ENCODE peak calls at places on chromosomes 7 and 10, in six cellular contexts. I is right lobe of liver, X is DND-41, D is psoas muscle, W is nephron progenitor cell, U is spleen. E is an unnamed sample.

GRCh38 chr7:135181261-135181928 is 10.9 kb upstream of the CYREN start:
- DNase-seq in I (no peak), W (no peak), X (no peak), D (no peak), U (no peak), E (no peak)

GRCh38 chr7:139582130-139582650 is 58.7 kb downstream of the CLEC2L start:
- DNase-seq in W (no peak), U (peak), I (no peak), D (no peak), X (no peak), E (no peak)

GRCh38 chr10:17622061-17622460 is 4.9 kb upstream of the HACD1 start:
- DNase-seq in W (no peak), X (no peak), U (no peak), D (no peak), I (no peak), E (no peak)

GRCh38 chr7:142371586-142372377 is 113.9 kb upstream of the PRSS58 start:
- DNase-seq in W (no peak), I (no peak), U (no peak), X (no peak), D (no peak), E (no peak)

GRCh38 chr10:105358911-105359310 is 717.8 kb downstream of the SORCS3 start:
- DNase-seq in X (no peak), I (no peak), W (no peak), U (no peak), D (no peak), E (no peak)

GRCh38 chr10:6465854-6466524 is 114.1 kb downstream of the PRKCQ start:
- DNase-seq in D (no peak), U (no peak), W (no peak), X (no peak), I (no peak), E (no peak)

GRCh38 chr10:76643465-76643864 is 994.1 kb downstream of the KCNMA1 start:
- DNase-seq in U (no peak), W (no peak), X (no peak), I (no peak), D (peak), E (no peak)

GRCh38 chr7:85041599-85042216 is 145.1 kb downstream of the SEMA3D start:
- DNase-seq in I (peak), W (peak), U (peak), X (peak), D (peak), E (peak)

GRCh38 chr10:129897851-129898463 is 66.1 kb downstream of the EBF3 start:
- DNase-seq in U (no peak), X (no peak), D (no peak), W (no peak), I (no peak), E (no peak)

GRCh38 chr7:151138541-151138910 is 29.0 kb downstream of the GBX1 start:
- DNase-seq in X (no peak), W (no peak), U (no peak), D (no peak), I (peak), E (peak)

GRCh38 chr7:38476764-38477163 is 154.4 kb downstream of the AMPH start:
- DNase-seq in W (no peak), X (no peak), D (no peak), I (no peak), U (no peak), E (no peak)

GRCh38 chr10:115056186-115056585 is 37.0 kb upstream of the ATRNL1 start:
- DNase-seq in D (no peak), X (no peak), U (no peak), W (no peak), I (no peak), E (no peak)

GRCh38 chr7:98285132-98286092 is 3.9 kb downstream of the BRI3 start:
- DNase-seq in X (no peak), W (no peak), I (no peak), U (no peak), D (no peak), E (no peak)

GRCh38 chr10:79260803-79261740 is 86.2 kb upstream of the PPIF start:
- DNase-seq in X (no peak), U (no peak), I (no peak), W (peak), D (no peak), E (peak)

GRCh38 chr10:125097409-125098070 is 62.8 kb downstream of the CTBP2 start:
- DNase-seq in W (no peak), U (peak), X (no peak), I (no peak), D (no peak), E (no peak)

GRCh38 chr7:77320161-77320560 is 96.0 kb downstream of the GSAP start:
- DNase-seq in I (no peak), D (no peak), W (no peak), X (no peak), U (no peak), E (no peak)

GRCh38 chr10:76035728-76036409 is 604.4 kb downstream of the LRMDA start:
- DNase-seq in X (no peak), I (no peak), D (no peak), U (no peak), W (peak), E (no peak)

GRCh38 chr7:44608916-44609648 is 2.7 kb downstream of the OGDH start:
- DNase-seq in I (no peak), D (no peak), W (no peak), U (no peak), X (no peak), E (no peak)

GRCh38 chr7:158727690-158728089 is 23.1 kb upstream of the NCAPG2 start:
- DNase-seq in D (no peak), W (no peak), U (no peak), X (no peak), I (no peak), E (no peak)

GRCh38 chr7:28364082-28364481 is 48.2 kb upstream of the CREB5 start:
- DNase-seq in D (no peak), X (no peak), I (no peak), U (no peak), W (no peak), E (no peak)

GRCh38 chr7:28362812-28363211 is 49.5 kb upstream of the CREB5 start:
- DNase-seq in I (no peak), X (no peak), D (no peak), U (no peak), W (no peak), E (no peak)

GRCh38 chr7:28356619-28357018 is 55.7 kb upstream of the CREB5 start:
- DNase-seq in I (no peak), U (no peak), W (no peak), X (no peak), D (no peak), E (no peak)

GRCh38 chr7:28358423-28358868 is 53.9 kb upstream of the CREB5 start:
- DNase-seq in I (no peak), D (no peak), W (no peak), X (no peak), U (no peak), E (no peak)

GRCh38 chr7:28360739-28361138 is 51.6 kb upstream of the CREB5 start:
- DNase-seq in D (no peak), I (no peak), X (no peak), W (no peak), U (no peak), E (no peak)
- TF ChIP-seq CTCF in D (no peak), I (no peak), X (no peak), W (peak), U (no peak), E (no peak)

GRCh38 chr7:74606909-74607255 is 50.6 kb upstream of the GTF2I start:
- DNase-seq in W (no peak), D (no peak), I (no peak), X (no peak), U (no peak), E (peak)
- TF ChIP-seq CTCF in W (no peak), D (no peak), I (no peak), X (no peak), U (no peak), E (no peak)

GRCh38 chr7:54877683-54878082 is 118.7 kb upstream of the SEC61G start:
- DNase-seq in W (no peak), U (no peak), X (no peak), D (no peak), I (no peak), E (no peak)
- TF ChIP-seq CTCF in W (no peak), U (no peak), X (no peak), D (no peak), I (peak), E (no peak)

GRCh38 chr7:147240468-147240867 is 1123.9 kb downstream of the CNTNAP2 start:
- DNase-seq in W (no peak), U (no peak), X (no peak), D (no peak), I (no peak), E (no peak)

GRCh38 chr7:147231275-147231674 is 1114.7 kb downstream of the CNTNAP2 start:
- DNase-seq in W (no peak), D (no peak), X (no peak), I (no peak), U (no peak), E (no peak)

DNA sequence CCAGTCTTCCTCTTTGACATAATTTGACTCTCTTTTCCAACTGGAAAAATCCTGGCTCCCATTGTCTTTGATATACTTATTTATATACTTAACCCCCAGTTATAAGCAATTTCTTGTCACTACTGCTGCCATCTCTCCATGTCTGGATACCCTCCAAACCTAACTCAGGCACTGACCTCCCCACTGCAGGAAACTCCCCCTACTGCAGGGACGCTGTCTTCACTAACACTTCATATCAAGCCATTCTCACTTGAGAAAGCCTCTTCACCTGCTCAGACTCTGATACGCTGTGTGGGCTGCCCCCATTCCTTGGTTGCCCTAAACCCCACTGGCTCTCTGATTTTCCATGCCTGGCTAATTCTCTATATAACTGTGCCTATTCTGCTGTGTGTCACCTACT is 1119.4 kb downstream of the CNTNAP2 start:
- DNase-seq in X (no peak), I (no peak), U (no peak), W (no peak), D (no peak), E (no peak)
- TF ChIP-seq CTCF in X (no peak), I (no peak), U (no peak), W (no peak), D (no peak), E (no peak)

E was measured in glutamatergic neuron.